ENCODE peak calls at places on chromosome 21, in nine cellular contexts. R, K, C, O, V, F, W, Y and B are unnamed samples.

GRCh38 chr21:37071561-37072238 is 1.2 kb downstream of the PIGP start:
- DNase-seq in C (no peak), O (peak), W (no peak), V (no peak), Y (peak), K (no peak), R (peak), F (peak), B (no peak)

GRCh38 chr21:37380349-37381323 is 14.1 kb downstream of the DYRK1A start:
- DNase-seq in W (no peak), F (no peak), R (no peak), V (no peak), C (no peak), K (no peak), O (no peak), Y (no peak), B (no peak)

GRCh38 chr21:26565105-26565504 is 8.0 kb downstream of the CYYR1 start:
- DNase-seq in V (no peak), W (no peak), K (no peak), O (no peak), R (no peak), C (no peak), Y (no peak), F (no peak), B (no peak)

GRCh38 chr21:36183144-36183795 is 26.6 kb downstream of the DOP1B start:
- DNase-seq in V (no peak), F (no peak), Y (no peak), O (peak), K (no peak), C (no peak), W (no peak), R (no peak), B (no peak)

GRCh38 chr21:33325222-33326067 is 675 bp downstream of the IFNAR1 start:
- DNase-seq in R (peak), O (peak), W (no peak), Y (peak), F (peak), V (peak), C (peak), K (peak), B (no peak)

GRCh38 chr21:36156815-36157670 is at the start of gene DOP1B:
- DNase-seq in F (no peak), Y (no peak), R (no peak), V (no peak), O (peak), W (no peak), K (peak), C (no peak), B (no peak)

GRCh38 chr21:33455858-33456446 is 23.8 kb downstream of the TMEM50B start:
- DNase-seq in C (no peak), O (no peak), V (no peak), R (no peak), Y (no peak), W (no peak), F (no peak), K (no peak), B (no peak)

GRCh38 chr21:25568230-25568629 is 39.1 kb downstream of the MRPL39 start:
- DNase-seq in V (no peak), F (peak), Y (peak), O (peak), C (no peak), R (peak), W (no peak), K (no peak), B (no peak)

GRCh38 chr21:27645285-27645684 is 678.4 kb upstream of the ADAMTS5 start:
- DNase-seq in O (no peak), V (no peak), R (peak), K (no peak), W (no peak), Y (no peak), C (no peak), F (no peak), B (no peak)

GRCh38 chr21:28758042-28758882 is 234.4 kb downstream of the LTN1 start:
- DNase-seq in V (no peak), F (no peak), R (no peak), C (no peak), O (no peak), Y (no peak), W (no peak), K (no peak), B (no peak)

GRCh38 chr21:36477559-36477958 is 2.4 kb downstream of the CLDN14 start:
- DNase-seq in C (no peak), R (no peak), Y (no peak), F (no peak), O (peak), V (no peak), W (no peak), K (no peak), B (no peak)

GRCh38 chr21:15051652-15052554 is 12.9 kb downstream of the NRIP1 start:
- DNase-seq in W (no peak), V (no peak), K (no peak), Y (no peak), F (peak), R (peak), O (no peak), C (no peak), B (no peak)

GRCh38 chr21:17829472-17829871 is 10.3 kb upstream of the C21orf91 start:
- DNase-seq in O (no peak), V (no peak), Y (no peak), F (no peak), C (no peak), K (no peak), W (no peak), R (peak), B (no peak)

GRCh38 chr21:36643374-36644250 is 55.3 kb upstream of the SIM2 start:
- DNase-seq in V (no peak), R (no peak), O (no peak), Y (no peak), W (no peak), K (no peak), F (no peak), C (no peak), B (no peak)

GRCh38 chr21:36698160-36699025 is 522 bp upstream of the SIM2 start:
- DNase-seq in O (peak), F (no peak), C (no peak), K (no peak), Y (no peak), R (peak), W (no peak), V (no peak), B (no peak)

GRCh38 chr21:39952265-39952664 is 85.0 kb downstream of the PCP4 start:
- DNase-seq in R (no peak), W (no peak), Y (no peak), K (no peak), C (no peak), F (no peak), O (no peak), V (no peak), B (no peak)

GRCh38 chr21:16079830-16080229 is 350.0 kb downstream of the USP25 start:
- DNase-seq in R (peak), W (no peak), O (no peak), C (no peak), Y (no peak), F (no peak), V (no peak), K (no peak), B (no peak)

GRCh38 chr21:25343774-25344545 is 263.3 kb downstream of the MRPL39 start:
- DNase-seq in K (no peak), W (no peak), R (no peak), O (no peak), V (no peak), F (no peak), C (no peak), Y (no peak), B (no peak)

GRCh38 chr21:39954570-39954969 is 87.3 kb downstream of the PCP4 start:
- DNase-seq in W (no peak), Y (no peak), O (no peak), K (no peak), F (no peak), C (no peak), R (no peak), V (no peak), B (no peak)

GRCh38 chr21:28745131-28746055 is 247.3 kb downstream of the LTN1 start:
- DNase-seq in R (peak), V (no peak), C (peak), F (peak), W (peak), Y (peak), K (peak), O (peak), B (peak)

GRCh38 chr21:40844935-40845334 is 2.0 kb downstream of the DSCAM start:
- DNase-seq in F (no peak), W (no peak), C (no peak), K (no peak), O (no peak), V (no peak), R (no peak), Y (no peak), B (no peak)

GRCh38 chr21:39048064-39048463 is 135.2 kb downstream of the PSMG1 start:
- DNase-seq in Y (peak), C (no peak), K (no peak), O (no peak), F (no peak), R (peak), V (no peak), W (no peak), B (no peak)

GRCh38 chr21:15870819-15871218 is 141.0 kb downstream of the USP25 start:
- DNase-seq in K (no peak), F (peak), W (no peak), O (no peak), C (no peak), V (no peak), R (no peak), Y (no peak), B (no peak)

GRCh38 chr21:20592482-20592881 is 405.7 kb upstream of the NCAM2 start:
- DNase-seq in C (peak), K (no peak), V (no peak), F (no peak), Y (no peak), W (no peak), R (no peak), O (no peak), B (no peak)

GRCh38 chr21:39429445-39429844 is 16.1 kb downstream of the LCA5L start:
- DNase-seq in R (no peak), F (no peak), C (no peak), Y (no peak), V (no peak), W (no peak), O (no peak), K (no peak), B (no peak)

GRCh38 chr21:25708467-25709065 is 26.1 kb downstream of the ATP5PF start:
- DNase-seq in F (peak), R (peak), V (peak), O (no peak), W (peak), K (peak), Y (no peak), C (peak), B (no peak)

GRCh38 chr21:14538477-14538876 is 7.6 kb downstream of the SAMSN1 start:
- DNase-seq in V (no peak), O (no peak), R (no peak), W (no peak), Y (no peak), C (no peak), K (no peak), F (no peak), B (no peak)

DNA sequence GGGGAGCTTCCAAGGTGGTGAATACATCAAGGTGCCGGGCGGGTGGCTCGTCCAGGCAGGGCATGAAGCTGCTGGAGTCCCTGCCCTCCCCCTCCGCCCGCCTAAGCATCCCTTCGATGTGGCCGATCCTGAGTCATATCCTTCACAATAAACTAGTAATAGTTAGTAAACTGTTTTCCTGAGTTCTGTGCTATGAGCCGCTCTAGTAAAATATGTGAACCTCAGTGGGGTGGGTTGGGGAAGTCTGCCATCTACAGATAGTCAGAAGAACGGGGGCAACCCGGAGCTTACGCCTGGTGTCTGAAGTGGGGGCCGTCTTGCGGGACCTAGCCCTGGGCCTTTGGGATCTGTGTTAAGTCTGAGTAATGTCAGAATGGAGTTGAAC is 21.6 kb downstream of the C2CD2 start:
- DNase-seq in F (no peak), W (no peak), V (no peak), Y (peak), K (no peak), R (peak), C (peak), O (no peak), B (no peak)
- TF ChIP-seq CTCF in F (no peak), W (no peak), V (no peak), Y (no peak), K (no peak), R (peak), C (peak), O (no peak), B (no peak)

GRCh38 chr21:42574234-42575027 is 60.8 kb downstream of the SLC37A1 start:
- DNase-seq in V (no peak), Y (peak), F (no peak), W (peak), R (peak), O (peak), K (no peak), C (peak), B (no peak)
- TF ChIP-seq CTCF in V (no peak), Y (no peak), F (no peak), W (no peak), R (peak), O (no peak), K (no peak), C (peak), B (peak)

DNA sequence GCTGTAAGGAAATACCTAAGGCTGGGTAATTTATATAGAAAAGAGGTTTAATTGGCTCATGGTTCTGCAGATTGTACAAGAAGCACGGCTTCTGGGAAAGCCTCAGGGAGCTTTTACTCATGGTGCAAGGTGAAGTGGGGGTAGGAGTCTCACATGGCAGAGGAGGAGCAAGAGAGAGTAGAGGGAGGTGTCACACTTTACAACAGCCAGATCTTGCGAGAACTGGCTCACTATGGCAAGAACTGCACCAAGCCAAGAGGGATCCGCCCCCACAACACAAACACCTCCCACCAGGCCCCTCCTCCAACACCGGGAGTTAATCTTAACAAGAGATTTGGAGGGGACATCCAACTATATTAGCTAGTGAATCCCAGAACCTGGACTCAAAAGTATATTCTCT is 135.4 kb upstream of the SOD1 start:
- DNase-seq in O (no peak), W (no peak), K (no peak), F (no peak), R (no peak), Y (no peak), C (no peak), V (no peak), B (no peak)
- TF ChIP-seq CTCF in O (no peak), W (no peak), K (no peak), F (no peak), R (no peak), Y (no peak), C (no peak), V (no peak), B (no peak)

GRCh38 chr21:34834852-34835501 is 166.2 kb downstream of the CLIC6 start:
- DNase-seq in F (no peak), Y (no peak), C (no peak), V (no peak), R (no peak), K (no peak), W (no peak), O (peak), B (no peak)
- TF ChIP-seq CTCF in F (no peak), Y (no peak), C (no peak), V (no peak), R (no peak), K (no peak), W (no peak), O (no peak), B (no peak)

GRCh38 chr21:44692798-44693512 is 4.0 kb upstream of the KRTAP10-12 start:
- DNase-seq in O (no peak), K (no peak), W (no peak), R (no peak), F (no peak), V (no peak), Y (no peak), C (no peak), B (no peak)
- TF ChIP-seq CTCF in O (no peak), K (no peak), W (no peak), R (no peak), F (no peak), V (no peak), Y (no peak), C (no peak), B (no peak)

GRCh38 chr21:30233228-30233627 is 17.3 kb upstream of the CLDN8 start:
- DNase-seq in W (no peak), K (no peak), O (no peak), R (no peak), C (no peak), F (no peak), V (no peak), Y (no peak), B (no peak)
- TF ChIP-seq CTCF in W (no peak), K (no peak), O (no peak), R (no peak), C (no peak), F (no peak), V (no peak), Y (no peak), B (no peak)

DNA sequence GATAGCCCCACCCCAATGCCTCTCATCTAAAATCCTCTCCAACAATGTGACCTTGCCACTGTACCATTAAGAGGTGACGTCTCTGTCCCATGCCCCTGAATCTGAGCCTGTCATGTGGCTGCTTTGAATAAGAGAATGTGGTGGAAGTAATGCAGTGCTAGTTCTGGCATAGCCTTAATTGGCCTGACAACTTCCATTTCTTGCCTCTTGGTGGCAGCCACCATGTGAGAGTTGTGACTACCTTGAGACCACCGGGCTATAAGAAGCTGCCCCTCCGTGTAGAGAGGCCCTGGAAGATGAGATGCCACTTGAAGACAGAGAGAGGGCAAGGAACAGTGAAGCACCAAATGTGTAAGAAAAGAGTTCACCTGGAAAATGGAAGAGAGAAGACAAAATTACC is 95.4 kb downstream of the POFUT2 start:
- DNase-seq in O (no peak), Y (no peak), K (no peak), F (no peak), R (no peak), C (no peak), V (no peak), W (no peak), B (no peak)
- TF ChIP-seq CTCF in O (no peak), Y (no peak), K (no peak), F (peak), R (no peak), C (no peak), V (no peak), W (no peak), B (no peak)

DNA sequence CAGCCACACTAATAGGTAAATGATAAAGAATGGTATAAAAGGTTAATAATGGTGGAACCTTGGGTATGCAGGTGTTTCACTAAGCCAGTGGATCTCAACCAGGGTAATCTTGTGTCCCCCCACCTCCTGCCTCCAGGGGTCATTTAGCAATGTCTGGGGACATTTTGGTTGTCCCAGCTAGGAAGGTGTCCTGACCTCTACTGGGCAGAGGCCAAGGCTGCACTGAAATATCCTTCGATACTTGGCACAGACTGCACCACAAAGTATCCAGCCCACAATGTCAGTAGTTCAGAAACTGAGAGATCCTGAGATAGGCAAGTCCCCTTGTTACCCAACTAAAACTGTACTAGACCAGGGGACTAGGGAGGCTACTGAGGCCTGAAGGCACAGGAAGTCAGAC is 113.6 kb upstream of the TIAM1 start:
- DNase-seq in C (no peak), F (no peak), V (no peak), K (no peak), R (no peak), O (no peak), Y (peak), W (no peak), B (no peak)
- TF ChIP-seq CTCF in C (no peak), F (no peak), V (no peak), K (no peak), R (no peak), O (no peak), Y (no peak), W (no peak), B (no peak)